ENCODE peak calls at places on chromosomes 13 and 19, in five cellular contexts. K is MM.1S; U is stimulated activated CD8-positive, alpha-beta memory T cell treated with anti-CD3 and anti-CD28 coated beads, Interleukin-2, amount 100 ng/mL, for 48 hours; T is stimulated activated CD4-positive, alpha-beta T cell treated with anti-CD3 and anti-CD28 coated beads, Interleukin-4, amount 100 ng/mL, for 48 hours; H is mammary epithelial cell. N is an unnamed sample.

GRCh38 chr13:52127783-52128702 is 830 bp downstream of the NEK5 start:
- DNase-seq in K (peak; percentile 35), U (no peak), T (peak; percentile 19), H (peak; percentile 67), N (peak; percentile 69)

GRCh38 chr19:29321116-29321515 is 108.2 kb upstream of the UQCRFS1 start:
- DNase-seq in K (no peak), U (no peak), T (no peak), H (no peak), N (no peak)

GRCh38 chr13:19794552-19795143 is 11.9 kb upstream of the PSPC1 start:
- DNase-seq in K (no peak), U (no peak), T (no peak), H (peak; percentile 70), N (no peak)

GRCh38 chr13:32150239-32150638 is 118.7 kb downstream of the FRY start:
- DNase-seq in K (no peak), U (no peak), T (no peak), H (no peak), N (no peak)

GRCh38 chr19:3283886-3284657 is 59.6 kb downstream of the CELF5 start:
- DNase-seq in K (no peak), U (no peak), T (no peak), H (no peak), N (no peak)

GRCh38 chr19:32816555-32817099 is 52.9 kb downstream of the SLC7A9 start:
- DNase-seq in K (no peak), U (no peak), T (no peak), H (no peak), N (no peak)

GRCh38 chr19:41792513-41793413 is 3.6 kb upstream of the CEACAM3 start:
- DNase-seq in K (peak; percentile 52), U (peak; percentile 46), T (peak; percentile 52), H (peak; percentile 35), N (peak; percentile 59)

GRCh38 chr13:78177306-78177705 is 258.7 kb upstream of the EDNRB start:
- DNase-seq in K (no peak), U (no peak), T (no peak), H (no peak), N (no peak)

GRCh38 chr19:47415953-47416666 is 3.2 kb downstream of the MEIS3 start:
- DNase-seq in K (no peak), U (no peak), T (no peak), H (no peak), N (no peak)

GRCh38 chr13:41546372-41547252 is 89.3 kb downstream of the RGCC start:
- DNase-seq in K (no peak), U (no peak), T (no peak), H (peak; percentile 94), N (no peak)

GRCh38 chr13:97600438-97601080 is 166.6 kb downstream of the RAP2A start:
- DNase-seq in K (no peak), U (no peak), T (no peak), H (peak; percentile 67), N (no peak)

N was measured in stimulated activated effector memory CD8-positive, alpha-beta T cell treated with anti-CD3 and anti-CD28 coated beads, Interleukin-12 subunit alpha, Interleukin-12 subunit beta, amount 100 ng/mL, for 72 hours.